ENCODE peak calls at places on chromosomes 12 and 14, in six cellular contexts. One of them, this sample, is unnamed.
A peak's percentile ranks its signal among the peaks of the same experiment; 100 is the strongest.

GRCh38 chr12:118635276-118635675 is 258.9 kb downstream of the SUDS3 start:
- DNase-seq in neuronal stem cell: no peak
- DNase-seq in IMR-90: no peak
- DNase-seq in mesenchymal stem cell: no peak
- DNase-seq in H9: no peak
- DNase-seq in trophoblast cell: no peak
- DNase-seq in this sample: no peak

GRCh38 chr14:92613008-92613658 is 99.6 kb downstream of the RIN3 start:
- DNase-seq in neuronal stem cell: peak; percentile 40
- DNase-seq in IMR-90: no peak
- DNase-seq in mesenchymal stem cell: no peak
- DNase-seq in H9: peak; percentile 83
- DNase-seq in trophoblast cell: peak; percentile 7
- DNase-seq in this sample: peak; percentile 97

GRCh38 chr12:51548241-51548640 is 42.8 kb upstream of the SCN8A start:
- DNase-seq in neuronal stem cell: no peak
- DNase-seq in IMR-90: no peak
- DNase-seq in mesenchymal stem cell: no peak
- DNase-seq in H9: no peak
- DNase-seq in trophoblast cell: no peak
- DNase-seq in this sample: no peak

GRCh38 chr14:67620217-67620789 is 583 bp downstream of the ARG2 start:
- DNase-seq in neuronal stem cell: peak; percentile 47
- DNase-seq in IMR-90: peak; percentile 7
- DNase-seq in mesenchymal stem cell: peak; percentile 23
- DNase-seq in H9: peak; percentile 58
- DNase-seq in trophoblast cell: no peak
- DNase-seq in this sample: no peak

GRCh38 chr12:53051058-53051880 is 1.4 kb downstream of the TNS2 start:
- DNase-seq in neuronal stem cell: no peak
- DNase-seq in IMR-90: peak; percentile 70
- DNase-seq in mesenchymal stem cell: peak; percentile 96
- DNase-seq in H9: no peak
- DNase-seq in trophoblast cell: no peak
- DNase-seq in this sample: no peak

GRCh38 chr12:66482880-66483279 is 180.6 kb downstream of the HELB start:
- DNase-seq in neuronal stem cell: no peak
- DNase-seq in IMR-90: no peak
- DNase-seq in mesenchymal stem cell: no peak
- DNase-seq in H9: no peak
- DNase-seq in trophoblast cell: no peak
- DNase-seq in this sample: no peak

GRCh38 chr12:109302358-109302757 is 6.7 kb downstream of the FOXN4 start:
- DNase-seq in neuronal stem cell: no peak
- DNase-seq in IMR-90: no peak
- DNase-seq in mesenchymal stem cell: no peak
- DNase-seq in H9: no peak
- DNase-seq in trophoblast cell: no peak
- DNase-seq in this sample: no peak

GRCh38 chr14:75519826-75520692 is 2.2 kb upstream of the BATF start:
- DNase-seq in neuronal stem cell: no peak
- DNase-seq in IMR-90: peak; percentile 65
- DNase-seq in mesenchymal stem cell: peak; percentile 53
- DNase-seq in H9: no peak
- DNase-seq in trophoblast cell: peak; percentile 32
- DNase-seq in this sample: no peak

GRCh38 chr14:54642950-54643695 is 76.2 kb downstream of the SAMD4A start:
- DNase-seq in neuronal stem cell: no peak
- DNase-seq in IMR-90: peak; percentile 46
- DNase-seq in mesenchymal stem cell: peak; percentile 68
- DNase-seq in H9: no peak
- DNase-seq in trophoblast cell: no peak
- DNase-seq in this sample: peak; percentile 44

GRCh38 chr12:133217219-133217618 is 18.5 kb downstream of the ANHX start:
- DNase-seq in neuronal stem cell: no peak
- DNase-seq in IMR-90: no peak
- DNase-seq in mesenchymal stem cell: no peak
- DNase-seq in H9: no peak
- DNase-seq in trophoblast cell: no peak
- DNase-seq in this sample: no peak

GRCh38 chr12:62730649-62731377 is 204.1 kb downstream of the PPM1H start:
- DNase-seq in neuronal stem cell: no peak
- DNase-seq in IMR-90: peak; percentile 67
- DNase-seq in mesenchymal stem cell: peak; percentile 59
- DNase-seq in H9: no peak
- DNase-seq in trophoblast cell: no peak
- DNase-seq in this sample: no peak

GRCh38 chr12:11652351-11653040 is 3.0 kb downstream of the ETV6 start:
- DNase-seq in neuronal stem cell: no peak
- DNase-seq in IMR-90: peak; percentile 67
- DNase-seq in mesenchymal stem cell: peak; percentile 85
- DNase-seq in H9: no peak
- DNase-seq in trophoblast cell: peak; percentile 17
- DNase-seq in this sample: no peak

GRCh38 chr14:94770251-94770749 is 387 bp upstream of the GSC start:
- DNase-seq in neuronal stem cell: no peak
- DNase-seq in IMR-90: peak; percentile 20
- DNase-seq in mesenchymal stem cell: no peak
- DNase-seq in H9: no peak
- DNase-seq in trophoblast cell: no peak
- DNase-seq in this sample: no peak

GRCh38 chr12:115871714-115872113 is 405.8 kb downstream of the MED13L start:
- DNase-seq in neuronal stem cell: peak; percentile 39
- DNase-seq in IMR-90: peak; percentile 21
- DNase-seq in mesenchymal stem cell: peak; percentile 35
- DNase-seq in H9: peak; percentile 74
- DNase-seq in trophoblast cell: peak; percentile 12
- DNase-seq in this sample: no peak
- H3K14ac ChIP-seq in neuronal stem cell: no peak overlapping the region
- H3K14ac ChIP-seq in IMR-90: no peak overlapping the region
- H3K14ac ChIP-seq in mesenchymal stem cell: no peak overlapping the region
- H3K14ac ChIP-seq in H9: no peak overlapping the region
- H3K14ac ChIP-seq in trophoblast cell: peak overlapping the region; percentile 41
- H3K14ac ChIP-seq in this sample: no peak overlapping the region

GRCh38 chr12:31605531-31605930 is 14.6 kb upstream of the DENND5B start:
- DNase-seq in neuronal stem cell: no peak
- DNase-seq in IMR-90: no peak
- DNase-seq in mesenchymal stem cell: no peak
- DNase-seq in H9: no peak
- DNase-seq in trophoblast cell: no peak
- DNase-seq in this sample: no peak
- H3K14ac ChIP-seq in neuronal stem cell: no peak overlapping the region
- H3K14ac ChIP-seq in IMR-90: no peak overlapping the region
- H3K14ac ChIP-seq in mesenchymal stem cell: no peak overlapping the region
- H3K14ac ChIP-seq in H9: no peak overlapping the region
- H3K14ac ChIP-seq in trophoblast cell: no peak overlapping the region
- H3K14ac ChIP-seq in this sample: no peak overlapping the region

DNA sequence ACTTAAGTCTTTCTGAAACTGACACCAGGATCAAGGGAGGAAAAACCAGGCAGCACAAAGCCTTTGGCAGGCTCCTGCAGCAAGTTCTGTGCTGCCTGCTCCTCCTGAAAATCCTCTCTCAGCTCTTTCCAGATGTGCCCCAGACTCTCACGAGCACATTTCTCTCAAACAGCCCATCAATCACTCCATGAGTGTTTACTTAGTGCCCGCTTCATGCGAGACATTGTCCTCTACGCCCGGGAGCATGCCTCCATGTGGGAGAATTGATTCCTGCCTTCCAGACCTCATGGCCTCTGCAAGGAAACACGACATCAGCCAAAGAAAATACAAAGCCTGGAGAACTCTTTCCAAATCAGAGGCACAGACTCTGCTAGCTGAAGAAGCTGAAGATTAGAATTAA is 46.5 kb upstream of the TSPAN11 start:
- DNase-seq in neuronal stem cell: no peak
- DNase-seq in IMR-90: no peak
- DNase-seq in mesenchymal stem cell: peak; percentile 6
- DNase-seq in H9: no peak
- DNase-seq in trophoblast cell: no peak
- DNase-seq in this sample: no peak
- H3K14ac ChIP-seq in neuronal stem cell: no peak overlapping the region
- H3K14ac ChIP-seq in IMR-90: no peak overlapping the region
- H3K14ac ChIP-seq in mesenchymal stem cell: no peak overlapping the region
- H3K14ac ChIP-seq in H9: no peak overlapping the region
- H3K14ac ChIP-seq in trophoblast cell: no peak overlapping the region
- H3K14ac ChIP-seq in this sample: no peak overlapping the region

GRCh38 chr12:63967781-63968180 is 123.3 kb downstream of the SRGAP1 start:
- DNase-seq in neuronal stem cell: no peak
- DNase-seq in IMR-90: peak; percentile 22
- DNase-seq in mesenchymal stem cell: no peak
- DNase-seq in H9: no peak
- DNase-seq in trophoblast cell: no peak
- DNase-seq in this sample: no peak
- H3K14ac ChIP-seq in neuronal stem cell: no peak overlapping the region
- H3K14ac ChIP-seq in IMR-90: peak overlapping the region; percentile 91
- H3K14ac ChIP-seq in mesenchymal stem cell: no peak overlapping the region
- H3K14ac ChIP-seq in H9: no peak overlapping the region
- H3K14ac ChIP-seq in trophoblast cell: no peak overlapping the region
- H3K14ac ChIP-seq in this sample: no peak overlapping the region

GRCh38 chr12:88733003-88733402 is 152.7 kb upstream of the KITLG start:
- DNase-seq in neuronal stem cell: no peak
- DNase-seq in IMR-90: no peak
- DNase-seq in mesenchymal stem cell: no peak
- DNase-seq in H9: no peak
- DNase-seq in trophoblast cell: no peak
- DNase-seq in this sample: no peak

GRCh38 chr12:88736031-88736430 is 155.8 kb upstream of the KITLG start:
- DNase-seq in neuronal stem cell: no peak
- DNase-seq in IMR-90: no peak
- DNase-seq in mesenchymal stem cell: no peak
- DNase-seq in H9: no peak
- DNase-seq in trophoblast cell: no peak
- DNase-seq in this sample: no peak

DNA sequence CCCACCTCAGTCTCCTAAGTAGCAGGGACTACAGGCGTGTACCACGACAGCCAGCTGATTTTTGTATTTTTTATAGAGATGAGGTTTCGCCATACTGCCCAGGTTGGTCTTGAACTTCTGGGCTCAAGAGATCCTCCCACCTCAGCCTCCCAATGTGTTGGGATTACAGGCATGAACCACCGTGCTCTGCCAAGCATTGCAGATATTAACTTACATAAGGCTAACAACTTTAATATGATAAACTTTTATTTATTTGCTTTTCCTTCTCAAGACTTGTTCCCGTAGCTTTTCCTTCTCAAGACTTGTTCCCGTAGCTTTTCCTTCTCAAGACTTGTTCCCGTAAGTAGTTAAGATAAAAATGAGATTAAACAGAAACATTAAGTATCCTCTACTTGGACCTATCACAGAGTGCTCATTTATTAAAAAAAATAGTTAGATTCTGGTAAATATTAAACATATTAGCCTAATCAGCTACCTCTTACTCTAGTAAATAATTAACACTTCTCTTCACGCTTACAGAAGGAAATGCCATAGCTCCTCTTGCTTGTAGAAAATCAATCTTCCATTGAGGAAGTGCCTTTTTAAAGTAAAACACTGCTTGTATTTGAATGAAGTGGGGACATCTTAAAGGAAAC is 157.7 kb upstream of the KITLG start:
- DNase-seq in neuronal stem cell: no peak
- DNase-seq in IMR-90: no peak
- DNase-seq in mesenchymal stem cell: no peak
- DNase-seq in H9: no peak
- DNase-seq in trophoblast cell: no peak
- DNase-seq in this sample: no peak
- H3K14ac ChIP-seq in neuronal stem cell: no peak overlapping the region
- H3K14ac ChIP-seq in IMR-90: no peak overlapping the region
- H3K14ac ChIP-seq in mesenchymal stem cell: no peak overlapping the region
- H3K14ac ChIP-seq in H9: no peak overlapping the region
- H3K14ac ChIP-seq in trophoblast cell: no peak overlapping the region
- H3K14ac ChIP-seq in this sample: no peak overlapping the region

GRCh38 chr14:72177246-72177645 is 245.0 kb downstream of the RGS6 start:
- DNase-seq in neuronal stem cell: no peak
- DNase-seq in IMR-90: no peak
- DNase-seq in mesenchymal stem cell: no peak
- DNase-seq in H9: no peak
- DNase-seq in trophoblast cell: no peak
- DNase-seq in this sample: no peak
- H3K14ac ChIP-seq in neuronal stem cell: no peak overlapping the region
- H3K14ac ChIP-seq in IMR-90: no peak overlapping the region
- H3K14ac ChIP-seq in mesenchymal stem cell: no peak overlapping the region
- H3K14ac ChIP-seq in H9: no peak overlapping the region
- H3K14ac ChIP-seq in trophoblast cell: no peak overlapping the region
- H3K14ac ChIP-seq in this sample: no peak overlapping the region

GRCh38 chr12:64160718-64161060 is 61.4 kb downstream of the KICS2 start:
- DNase-seq in neuronal stem cell: no peak
- DNase-seq in IMR-90: peak; percentile 73
- DNase-seq in mesenchymal stem cell: no peak
- DNase-seq in H9: no peak
- DNase-seq in trophoblast cell: peak; percentile 19
- DNase-seq in this sample: no peak
- H3K14ac ChIP-seq in neuronal stem cell: no peak overlapping the region
- H3K14ac ChIP-seq in IMR-90: peak overlapping the region; percentile 69
- H3K14ac ChIP-seq in mesenchymal stem cell: no peak overlapping the region
- H3K14ac ChIP-seq in H9: no peak overlapping the region
- H3K14ac ChIP-seq in trophoblast cell: no peak overlapping the region
- H3K14ac ChIP-seq in this sample: no peak overlapping the region

DNA sequence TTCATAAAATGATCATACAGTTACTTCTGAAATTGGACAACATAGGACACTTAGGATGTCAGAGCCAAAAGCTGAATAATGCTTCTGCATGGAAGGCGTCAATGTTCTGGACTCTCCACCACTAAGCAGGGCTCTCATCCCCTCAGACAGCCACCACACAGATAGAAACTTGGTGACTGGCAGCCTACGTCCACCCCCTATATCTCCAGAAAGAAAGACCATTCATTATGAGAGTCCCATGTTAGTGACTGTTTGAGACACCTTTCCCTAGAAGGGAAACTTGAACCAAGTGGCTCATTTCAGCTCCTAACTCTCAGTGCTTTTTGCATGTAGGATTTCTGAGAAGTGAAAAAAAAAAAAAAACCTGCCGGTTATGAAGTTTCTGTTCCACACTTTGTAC is 251.0 kb upstream of the FKBP4 start:
- DNase-seq in neuronal stem cell: no peak
- DNase-seq in IMR-90: no peak
- DNase-seq in mesenchymal stem cell: no peak
- DNase-seq in H9: no peak
- DNase-seq in trophoblast cell: no peak
- DNase-seq in this sample: no peak
- H3K14ac ChIP-seq in neuronal stem cell: no peak overlapping the region
- H3K14ac ChIP-seq in IMR-90: no peak overlapping the region
- H3K14ac ChIP-seq in mesenchymal stem cell: no peak overlapping the region
- H3K14ac ChIP-seq in H9: no peak overlapping the region
- H3K14ac ChIP-seq in trophoblast cell: no peak overlapping the region
- H3K14ac ChIP-seq in this sample: no peak overlapping the region

DNA sequence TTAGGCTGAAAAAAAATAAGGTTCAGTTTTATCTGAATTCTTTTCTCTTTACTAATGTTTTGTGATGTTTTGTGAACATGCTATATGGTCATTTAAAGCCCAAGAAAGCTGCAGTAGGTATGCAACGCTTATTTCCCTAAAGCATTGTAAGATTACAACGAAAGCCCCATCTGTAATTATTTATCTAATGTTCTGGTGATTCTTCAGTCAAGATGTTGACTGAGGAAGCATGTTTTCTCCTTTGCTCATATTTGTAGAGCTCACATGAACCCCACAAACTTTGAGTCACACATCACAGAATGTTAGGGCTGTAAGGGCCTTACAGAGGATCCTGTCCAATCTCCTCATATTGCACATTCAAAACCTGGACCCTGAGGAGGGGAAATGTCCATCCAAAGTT is 3.2 kb upstream of the TUBA1C start:
- DNase-seq in neuronal stem cell: no peak
- DNase-seq in IMR-90: peak; percentile 83
- DNase-seq in mesenchymal stem cell: no peak
- DNase-seq in H9: no peak
- DNase-seq in trophoblast cell: no peak
- DNase-seq in this sample: no peak
- H3K14ac ChIP-seq in neuronal stem cell: no peak overlapping the region
- H3K14ac ChIP-seq in IMR-90: no peak overlapping the region
- H3K14ac ChIP-seq in mesenchymal stem cell: no peak overlapping the region
- H3K14ac ChIP-seq in H9: no peak overlapping the region
- H3K14ac ChIP-seq in trophoblast cell: no peak overlapping the region
- H3K14ac ChIP-seq in this sample: no peak overlapping the region